ENCODE peak calls at places on chromosomes 2 and 18, in four cellular contexts. C is progenitor cell of endocrine pancreas, G is stomach, Q is A549. O is an unnamed sample.

GRCh38 chr2:160976797-160977196 is 183.4 kb upstream of the TANK start:
- DNase-seq in C (no peak), G (no peak), Q (no peak), O (no peak)

GRCh38 chr2:206823178-206823577 is 57.8 kb downstream of the FASTKD2 start:
- DNase-seq in C (no peak), G (no peak), Q (no peak), O (no peak)

GRCh38 chr2:174779361-174779928 is 15.2 kb upstream of the CHRNA1 start:
- DNase-seq in C (no peak), G (no peak), Q (no peak), O (peak)

GRCh38 chr18:2905802-2906521 is 59.2 kb downstream of the EMILIN2 start:
- DNase-seq in C (peak), G (peak), Q (peak), O (peak)

GRCh38 chr2:163735692-163736432 is at the start of gene FIGN:
- DNase-seq in C (peak), G (peak), Q (peak), O (peak)

GRCh38 chr2:159801925-159802324 is 3.9 kb upstream of the CD302 start:
- DNase-seq in C (no peak), G (no peak), Q (no peak), O (no peak)

GRCh38 chr2:44715671-44716077 is 225.8 kb upstream of the SIX3 start:
- DNase-seq in C (no peak), G (no peak), Q (peak), O (no peak)

GRCh38 chr2:15940661-15941482 is 522 bp downstream of the MYCN start:
- DNase-seq in C (peak), G (no peak), Q (peak), O (peak)

GRCh38 chr2:224222320-224222719 is 179.6 kb downstream of the FAM124B start:
- DNase-seq in C (no peak), G (no peak), Q (no peak), O (no peak)

GRCh38 chr2:203016716-203017115 is 2.0 kb downstream of the NBEAL1 start:
- DNase-seq in C (no peak), G (no peak), Q (no peak), O (no peak)

GRCh38 chr2:144181006-144181405 is 338.9 kb downstream of the ZEB2 start:
- DNase-seq in C (no peak), G (no peak), Q (no peak), O (no peak)

GRCh38 chr2:225725726-225726125 is 326.2 kb downstream of the NYAP2 start:
- DNase-seq in C (no peak), G (no peak), Q (no peak), O (no peak)

GRCh38 chr2:40041983-40042382 is 262.9 kb upstream of the THUMPD2 start:
- DNase-seq in C (no peak), G (no peak), Q (no peak), O (no peak)

GRCh38 chr2:27545348-27546141 is 37.3 kb upstream of the ZNF512 start:
- DNase-seq in C (no peak), G (no peak), Q (no peak), O (no peak)

GRCh38 chr18:54606835-54607212 is 15.8 kb downstream of the DYNAP start:
- DNase-seq in C (no peak), G (no peak), Q (no peak), O (no peak)

GRCh38 chr2:230734247-230735175 is 21.9 kb downstream of the CAB39 start:
- DNase-seq in C (no peak), G (no peak), Q (no peak), O (no peak)

GRCh38 chr2:20217041-20217970 is 7.6 kb downstream of the SDC1 start:
- DNase-seq in C (no peak), G (peak), Q (no peak), O (no peak)

GRCh38 chr18:48324651-48325050 is 84.5 kb downstream of the ZBTB7C start:
- DNase-seq in C (no peak), G (no peak), Q (no peak), O (no peak)

GRCh38 chr2:102520009-102520408 is 47.0 kb downstream of the SLC9A4 start:
- DNase-seq in C (no peak), G (peak), Q (peak), O (peak)

GRCh38 chr2:6231166-6231565 is 539.0 kb downstream of the SOX11 start:
- DNase-seq in C (no peak), G (no peak), Q (no peak), O (no peak)

GRCh38 chr2:119707117-119708087 is 28.4 kb downstream of the TMEM177 start:
- DNase-seq in C (no peak), G (no peak), Q (no peak), O (no peak)

DNA sequence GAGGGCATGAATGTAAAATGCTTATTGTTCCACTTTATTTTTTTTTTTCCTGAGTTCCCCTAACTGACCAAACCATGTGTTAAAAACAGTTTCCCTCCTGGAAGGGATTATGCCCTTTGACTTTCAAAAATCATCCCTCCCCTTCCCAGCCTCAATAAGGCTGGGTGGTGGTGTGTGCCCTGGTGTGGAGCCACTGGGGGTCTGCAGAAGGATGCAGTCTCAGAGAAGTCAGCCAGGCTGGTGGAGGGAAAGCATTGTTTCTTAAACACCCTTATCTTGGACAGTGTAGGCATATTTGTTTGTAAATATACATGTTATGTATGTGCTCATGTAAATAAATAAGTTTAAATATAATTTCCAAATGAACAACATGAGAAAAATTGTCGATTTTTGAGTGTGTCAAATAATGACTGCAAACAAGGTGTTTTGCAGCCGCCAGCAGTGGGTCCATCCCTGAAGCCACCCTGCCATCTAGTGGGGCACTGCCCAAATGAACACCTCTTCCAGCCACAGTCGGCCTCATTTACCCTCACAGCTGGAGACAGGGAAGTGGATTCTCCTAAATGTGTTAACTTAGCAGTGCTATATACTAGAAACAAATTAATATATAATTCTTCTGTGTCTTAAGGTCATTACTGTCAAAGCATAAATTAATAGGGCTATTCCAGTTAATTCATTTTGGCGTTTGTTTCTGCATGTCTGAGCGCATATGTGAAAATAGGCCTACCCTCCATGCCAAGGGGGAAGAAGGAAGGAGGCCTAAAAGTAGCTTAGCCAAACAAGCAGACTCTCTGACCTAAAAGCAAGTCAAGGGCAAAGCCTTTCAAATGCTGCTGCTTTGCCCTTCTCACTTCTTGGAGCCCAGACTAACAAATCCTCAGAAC is 209.6 kb upstream of the PIK3C3 start:
- DNase-seq in C (peak), G (peak), Q (peak), O (peak)
- TF ChIP-seq CTCF in C (peak), G (no peak), Q (peak), O (peak)

DNA sequence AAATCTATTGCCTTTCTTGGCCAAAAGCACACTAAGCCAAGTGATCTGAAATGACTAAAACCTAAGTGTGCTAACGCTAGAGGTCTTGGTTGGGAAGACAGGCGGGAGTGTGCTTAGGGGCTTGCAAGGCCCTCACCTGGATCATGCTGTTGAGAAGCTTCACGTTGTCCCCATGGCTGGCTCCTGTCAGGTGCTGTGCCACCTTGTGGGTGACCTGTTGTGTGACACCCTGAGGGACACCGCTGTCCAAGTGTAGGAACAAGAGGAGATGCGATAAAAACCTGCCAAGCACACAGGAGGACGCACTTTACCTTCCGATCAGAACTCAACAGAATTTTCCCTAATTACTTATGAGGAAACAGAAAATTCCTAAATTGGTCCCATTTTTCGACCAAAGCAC is 50.8 kb downstream of the EPG5 start:
- DNase-seq in C (no peak), G (no peak), Q (no peak), O (no peak)
- TF ChIP-seq CTCF in C (peak), G (no peak), Q (no peak), O (no peak)

DNA sequence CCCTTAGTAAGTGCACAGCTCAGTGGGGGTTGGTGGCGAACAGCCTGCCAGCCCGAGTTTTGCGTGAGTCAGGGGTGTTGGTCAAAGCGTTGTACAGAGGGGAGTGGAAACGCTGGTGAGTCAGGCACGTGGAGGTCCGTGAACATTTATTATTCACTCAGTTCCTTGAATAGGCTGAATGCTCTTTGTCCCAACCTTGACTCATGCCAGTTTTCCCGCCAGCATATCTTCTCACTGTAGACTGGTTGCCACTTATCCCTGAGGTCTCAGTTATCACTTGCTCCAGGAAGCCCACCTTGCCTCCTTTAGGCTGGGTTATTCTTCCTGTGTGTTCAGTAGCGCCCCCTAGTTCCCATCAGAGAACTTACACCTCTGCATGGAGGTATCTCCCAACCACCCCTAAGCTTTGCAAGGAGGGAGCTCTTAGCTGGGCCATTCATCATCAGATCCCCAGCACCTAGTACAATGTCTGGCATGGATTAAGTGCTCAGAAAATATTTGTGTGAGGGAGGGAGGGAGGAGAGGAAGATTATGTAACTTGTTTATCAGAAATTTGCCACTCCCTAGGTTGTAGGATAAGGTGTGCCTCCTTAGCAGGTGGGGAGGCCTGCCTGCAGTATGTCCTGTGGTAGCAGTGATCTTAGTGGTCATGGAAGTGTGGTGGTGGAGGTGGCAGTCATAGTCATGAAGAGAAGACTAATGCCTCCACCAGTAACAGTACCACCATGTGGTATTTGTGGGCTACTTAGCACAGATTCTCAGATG is 72.1 kb downstream of the CABLES1 start:
- DNase-seq in C (no peak), G (peak), Q (no peak), O (no peak)
- TF ChIP-seq CTCF in C (peak), G (no peak), Q (no peak), O (no peak)

GRCh38 chr2:232981767-232982360 is 31.2 kb downstream of the NGEF start:
- DNase-seq in C (no peak), G (no peak), Q (no peak), O (no peak)
- TF ChIP-seq CTCF in C (no peak), G (no peak), Q (no peak), O (no peak)

DNA sequence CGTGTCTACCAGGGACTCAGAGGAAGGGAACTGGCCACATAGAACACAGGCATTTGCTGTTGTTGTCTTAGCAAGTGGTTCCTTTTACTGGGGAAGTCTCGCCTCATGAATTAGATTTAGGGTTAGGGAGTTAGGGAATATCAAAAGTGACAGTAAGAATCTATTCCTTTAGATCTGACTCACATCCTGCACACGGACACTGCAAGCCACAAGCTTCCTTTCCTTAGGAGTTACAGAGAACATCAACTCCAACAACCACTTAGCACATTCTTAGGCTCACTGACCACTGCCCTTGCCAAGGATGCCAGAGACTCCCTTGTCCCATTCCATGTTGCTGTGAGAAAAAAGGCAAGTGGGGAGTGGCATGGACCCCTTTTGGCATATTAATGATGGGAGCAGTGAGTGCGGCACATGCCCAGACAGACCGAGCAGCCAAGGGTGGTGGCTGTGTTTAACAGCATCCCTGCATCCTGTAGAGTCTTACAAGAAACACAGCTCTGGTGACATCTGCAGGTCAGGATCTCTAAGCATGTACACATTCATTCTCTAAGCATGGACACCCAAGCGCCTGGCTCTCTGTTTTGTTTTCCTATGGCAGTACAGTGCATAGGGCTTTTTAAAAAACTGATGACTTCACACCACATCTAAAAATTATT is 745.6 kb upstream of the RAB6C start:
- DNase-seq in C (no peak), G (no peak), Q (no peak), O (peak)
- TF ChIP-seq CTCF in C (peak), G (no peak), Q (no peak), O (no peak)